ENCODE peak calls at places on chromosomes 5 and 9, in six cellular contexts. N is RWPE1, V is ovary, M is mammary epithelial cell, H is testis, Q is breast epithelium. P is an unnamed sample.

GRCh38 chr5:79200573-79201183 is 35.3 kb upstream of the JMY start:
- DNase-seq in V (no peak), N (peak; percentile 62), M (no peak), Q (no peak), H (no peak), P (no peak)

GRCh38 chr5:9545301-9545958 is 445 bp downstream of the SEMA5A start:
- DNase-seq in M (peak; percentile 20), Q (no peak), V (peak; percentile 43), N (no peak), H (peak; percentile 19), P (peak; percentile 26)

GRCh38 chr9:77472646-77473045 is 175.5 kb downstream of the GNA14 start:
- DNase-seq in N (no peak), H (no peak), V (no peak), Q (no peak), M (no peak), P (no peak)

GRCh38 chr9:74412236-74412979 is 84.7 kb upstream of the RORB start:
- DNase-seq in H (no peak), Q (no peak), M (peak; percentile 41), N (no peak), V (no peak), P (no peak)

GRCh38 chr5:147407094-147407681 is 102.7 kb downstream of the DPYSL3 start:
- DNase-seq in M (no peak), V (no peak), Q (no peak), H (no peak), N (no peak), P (no peak)

GRCh38 chr5:119346404-119346803 is 9.4 kb upstream of the TNFAIP8 start:
- DNase-seq in H (no peak), Q (no peak), N (no peak), V (no peak), M (no peak), P (no peak)

GRCh38 chr5:132055808-132056609 is 4.4 kb upstream of the IL3 start:
- DNase-seq in Q (peak; percentile 25), V (no peak), N (no peak), H (peak; percentile 9), M (no peak), P (peak; percentile 2)

GRCh38 chr9:126149661-126150060 is 177.0 kb upstream of the MVB12B start:
- DNase-seq in V (no peak), Q (no peak), H (peak; percentile 6), M (no peak), N (no peak), P (no peak)

GRCh38 chr5:173592050-173592669 is 24.3 kb downstream of the BOD1 start:
- DNase-seq in N (no peak), H (no peak), Q (no peak), M (peak; percentile 6), V (no peak), P (no peak)

GRCh38 chr5:179596421-179596820 is 27.1 kb downstream of the HNRNPH1 start:
- DNase-seq in Q (no peak), H (no peak), N (no peak), V (no peak), M (no peak), P (no peak)

DNA sequence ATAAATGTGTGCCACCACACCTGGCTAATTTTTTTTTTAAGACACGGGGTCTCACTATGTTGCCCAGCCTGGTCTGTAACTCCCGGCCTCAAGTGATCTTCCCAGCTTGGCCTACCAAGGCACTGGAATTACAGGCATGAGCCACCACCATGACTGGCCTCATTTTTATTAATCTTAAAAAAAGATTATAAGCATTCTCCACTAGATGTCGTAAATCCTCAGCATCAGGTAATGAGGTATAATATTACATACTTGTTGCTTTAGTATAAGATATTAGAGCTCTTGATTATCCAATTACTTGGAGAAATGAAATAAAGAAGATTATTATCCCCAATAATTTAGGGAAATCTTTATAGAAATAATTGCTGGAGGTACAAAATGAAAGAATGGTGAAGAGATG is 78.3 kb upstream of the HTR1A start:
- DNase-seq in V (no peak), N (no peak), H (no peak), M (peak; percentile 5), Q (no peak), P (no peak)
- TF ChIP-seq CTCF in V (no peak), N (no peak), H (no peak), M (peak; percentile 17), Q (no peak), P (no peak)

GRCh38 chr5:59042683-59043082 is 459.8 kb downstream of the RAB3C start:
- DNase-seq in N (no peak), V (no peak), H (no peak), Q (no peak), M (no peak), P (no peak)

GRCh38 chr5:59040804-59041201 is 457.9 kb downstream of the RAB3C start:
- DNase-seq in N (no peak), H (no peak), Q (no peak), V (no peak), M (no peak), P (no peak)

GRCh38 chr5:59040007-59040803 is 457.3 kb downstream of the RAB3C start:
- DNase-seq in Q (no peak), M (no peak), V (no peak), N (no peak), H (no peak), P (no peak)

GRCh38 chr5:59041355-59041754 is 458.5 kb downstream of the RAB3C start:
- DNase-seq in M (no peak), V (no peak), Q (no peak), H (no peak), N (no peak), P (no peak)

GRCh38 chr5:59042201-59042600 is 459.3 kb downstream of the RAB3C start:
- DNase-seq in M (peak; percentile 77), N (peak; percentile 73), Q (no peak), H (no peak), V (no peak), P (no peak)
- TF ChIP-seq CTCF in M (no peak), N (no peak), Q (no peak), H (no peak), V (no peak), P (no peak)

GRCh38 chr5:36523450-36523849 is 83.0 kb upstream of the SLC1A3 start:
- DNase-seq in V (no peak), N (no peak), Q (no peak), H (no peak), M (no peak), P (no peak)
- TF ChIP-seq CTCF in V (no peak), N (no peak), Q (no peak), H (no peak), M (no peak), P (no peak)

DNA sequence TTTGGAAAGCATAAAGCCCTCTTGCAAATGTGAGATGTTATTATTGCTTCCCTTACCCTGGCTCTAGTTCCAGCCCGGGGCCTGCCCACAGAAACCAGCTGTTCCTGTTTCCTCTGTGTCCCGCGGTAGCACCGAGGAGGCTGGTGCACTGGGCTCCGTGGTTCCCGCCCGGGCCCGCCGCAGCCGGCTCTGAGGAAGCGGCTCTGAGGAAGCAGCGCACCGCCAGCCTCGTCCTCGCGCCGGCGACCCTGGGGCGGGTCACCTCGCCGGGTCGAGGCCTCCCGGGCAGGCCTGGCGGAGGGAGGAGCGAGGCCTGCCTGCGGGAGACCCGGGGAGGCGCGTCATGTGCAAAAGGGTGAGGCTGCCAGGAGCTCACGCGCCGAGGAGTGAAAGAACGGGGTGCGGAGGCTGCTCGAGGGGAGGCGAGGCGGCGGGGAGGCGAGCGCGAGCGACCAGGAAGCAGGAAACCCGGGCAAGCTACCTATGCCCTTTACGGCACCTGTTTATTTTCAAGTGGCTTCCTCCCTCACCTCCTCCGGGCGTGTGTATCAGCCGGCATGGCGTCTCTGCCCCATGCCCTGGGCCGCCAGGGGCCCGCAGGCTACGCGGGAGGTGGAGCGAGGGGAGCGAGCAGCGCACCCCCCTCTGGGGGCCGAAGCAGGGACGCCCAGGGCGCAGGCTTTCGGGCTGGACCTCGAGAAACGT is 61.3 kb upstream of the MEGF10 start:
- DNase-seq in V (peak; percentile 23), Q (peak; percentile 71), N (peak; percentile 64), M (peak; percentile 24), H (peak; percentile 64), P (peak; percentile 60)
- TF ChIP-seq CTCF in V (no peak), Q (no peak), N (no peak), M (no peak), H (no peak), P (no peak)

GRCh38 chr5:1467341-1468246 is 22.4 kb upstream of the SLC6A3 start:
- DNase-seq in H (no peak), N (no peak), Q (peak; percentile 46), M (no peak), V (no peak), P (peak; percentile 25)

GRCh38 chr5:1466631-1467265 is 21.5 kb upstream of the SLC6A3 start:
- DNase-seq in N (no peak), H (no peak), M (no peak), V (no peak), Q (peak; percentile 40), P (peak; percentile 6)

GRCh38 chr5:1468629-1469527 is 23.6 kb upstream of the SLC6A3 start:
- DNase-seq in H (no peak), M (no peak), Q (peak; percentile 49), N (no peak), V (no peak), P (peak; percentile 19)

GRCh38 chr5:1465966-1466471 is 20.8 kb upstream of the SLC6A3 start:
- DNase-seq in V (no peak), M (no peak), Q (peak; percentile 34), H (no peak), N (no peak), P (no peak)

DNA sequence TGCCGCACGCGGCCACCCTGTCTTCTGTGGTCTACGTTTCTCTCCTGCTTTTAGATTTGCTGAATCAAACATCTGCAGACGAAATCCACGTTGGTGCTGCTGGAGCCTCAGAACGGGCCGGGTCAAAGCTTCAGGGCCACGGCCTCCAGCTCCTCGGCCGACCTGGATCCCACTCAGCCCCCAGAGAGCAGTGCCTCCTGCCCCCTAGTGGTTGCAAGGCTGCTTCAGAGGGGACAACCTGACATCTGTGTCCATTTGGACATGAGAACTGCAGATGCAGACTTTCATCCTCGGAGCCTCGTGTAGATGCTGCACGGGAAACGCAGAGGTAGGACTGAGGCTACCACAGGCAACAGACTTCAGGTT is 23.0 kb upstream of the SLC6A3 start:
- DNase-seq in V (no peak), M (no peak), H (peak; percentile 67), Q (peak; percentile 41), N (no peak), P (peak; percentile 82)
- TF ChIP-seq CTCF in V (peak; percentile 13), M (peak; percentile 44), H (peak; percentile 60), Q (peak; percentile 15), N (peak; percentile 57), P (peak; percentile 90)

GRCh38 chr5:94181940-94182339 is 436.5 kb downstream of the KIAA0825 start:
- DNase-seq in N (no peak), Q (no peak), H (no peak), V (no peak), M (no peak), P (no peak)
- TF ChIP-seq CTCF in N (no peak), Q (no peak), H (no peak), V (no peak), M (peak; percentile 27), P (no peak)

DNA sequence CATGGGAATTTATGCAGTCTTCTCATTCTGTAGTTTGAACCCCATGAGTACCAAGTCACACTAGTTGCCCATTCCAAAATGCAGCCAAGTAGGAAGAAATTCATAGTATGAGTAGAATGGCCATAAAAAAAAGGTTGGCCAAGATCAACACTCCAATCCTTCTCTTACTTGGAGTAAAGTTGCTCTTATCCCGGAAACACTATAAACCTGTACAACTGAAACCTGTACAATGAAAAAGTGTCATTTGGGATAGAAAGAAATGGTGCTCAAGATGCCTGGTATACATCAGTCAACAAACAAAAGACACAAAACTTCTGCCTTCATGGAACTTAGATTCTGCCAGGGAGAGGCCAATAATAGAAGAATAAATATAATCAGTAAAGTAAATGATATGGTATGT is 325.0 kb downstream of the NFIB start:
- DNase-seq in H (no peak), M (no peak), N (no peak), V (no peak), Q (no peak), P (no peak)
- TF ChIP-seq CTCF in H (no peak), M (no peak), N (no peak), V (no peak), Q (no peak), P (no peak)

GRCh38 chr5:63401434-63402046 is 560.7 kb downstream of the HTR1A start:
- DNase-seq in H (peak; percentile 85), M (peak; percentile 45), N (peak; percentile 53), Q (no peak), V (peak; percentile 49), P (peak; percentile 84)
- TF ChIP-seq CTCF in H (peak; percentile 55), M (peak; percentile 89), N (peak; percentile 94), Q (peak; percentile 54), V (no peak), P (peak; percentile 84)